ENCODE peak calls at places on chromosomes 16 and 17, in seven cellular contexts. O, U, X, M, I, W and C are unnamed samples.

GRCh38 chr17:17609121-17609520 is 17.6 kb upstream of the PEMT start:
- DNase-seq in O (no peak), U (no peak), X (no peak), M (no peak), I (no peak), W (no peak), C (peak; percentile 73)

GRCh38 chr17:57354669-57355068 is 98.3 kb downstream of the MSI2 start:
- DNase-seq in O (no peak), U (no peak), X (no peak), M (no peak), I (no peak), W (no peak), C (no peak)

GRCh38 chr17:72691601-72692000 is 400.9 kb downstream of the SLC39A11 start:
- DNase-seq in O (no peak), U (no peak), X (no peak), M (no peak), I (no peak), W (no peak), C (no peak)

GRCh38 chr17:16171613-16172012 is 43.7 kb downstream of the NCOR1 start:
- DNase-seq in O (peak; percentile 75), U (peak; percentile 59), X (no peak), M (no peak), I (no peak), W (peak; percentile 11), C (no peak)

GRCh38 chr17:309361-309888 is 43.2 kb downstream of the RPH3AL start:
- DNase-seq in O (no peak), U (no peak), X (peak; percentile 50), M (no peak), I (no peak), W (peak; percentile 34), C (peak; percentile 64)

GRCh38 chr16:86298166-86299131 is 211.9 kb upstream of the FOXF1 start:
- DNase-seq in O (no peak), U (no peak), X (peak; percentile 23), M (no peak), I (no peak), W (no peak), C (no peak)

GRCh38 chr17:80599546-80600305 is 55.1 kb downstream of the RPTOR start:
- DNase-seq in O (no peak), U (peak; percentile 54), X (no peak), M (no peak), I (no peak), W (peak; percentile 70), C (no peak)

GRCh38 chr16:2299121-2299914 is 31.4 kb upstream of the RNPS1 start:
- DNase-seq in O (no peak), U (no peak), X (no peak), M (no peak), I (no peak), W (no peak), C (no peak)

GRCh38 chr17:18141210-18141803 is 32.8 kb downstream of the MYO15A start:
- DNase-seq in O (no peak), U (peak; percentile 31), X (no peak), M (no peak), I (no peak), W (no peak), C (peak; percentile 52)